ENCODE peak calls at places on chromosomes 2 and 18, in six cellular contexts. One of them, this sample, is unnamed.

GRCh38 chr2:234672498-234673150 is 175.7 kb upstream of the ARL4C start:
- DNase-seq in Right ventricle myocardium superior: no peak
- DNase-seq in CD4-positive, alpha-beta memory T cell: no peak
- DNase-seq in Ammon's horn: no peak
- DNase-seq in heart right ventricle: no peak
- DNase-seq in activated T-cell treated with anti-CD3 and anti-CD28 coated beads, Interleukin-2, amount 50 U/mL, for 4 hours: no peak
- DNase-seq in this sample: no peak

GRCh38 chr2:42953216-42953615 is 160.8 kb upstream of the HAAO start:
- DNase-seq in Right ventricle myocardium superior: no peak
- DNase-seq in CD4-positive, alpha-beta memory T cell: no peak
- DNase-seq in Ammon's horn: no peak
- DNase-seq in heart right ventricle: no peak
- DNase-seq in activated T-cell treated with anti-CD3 and anti-CD28 coated beads, Interleukin-2, amount 50 U/mL, for 4 hours: no peak
- DNase-seq in this sample: no peak

GRCh38 chr2:75557474-75558131 is 3.1 kb downstream of the EVA1A start:
- DNase-seq in Right ventricle myocardium superior: no peak
- DNase-seq in CD4-positive, alpha-beta memory T cell: no peak
- DNase-seq in Ammon's horn: no peak
- DNase-seq in heart right ventricle: no peak
- DNase-seq in activated T-cell treated with anti-CD3 and anti-CD28 coated beads, Interleukin-2, amount 50 U/mL, for 4 hours: no peak
- DNase-seq in this sample: no peak

GRCh38 chr2:234953116-234954031 is 1.6 kb downstream of the SH3BP4 start:
- DNase-seq in Right ventricle myocardium superior: no peak
- DNase-seq in CD4-positive, alpha-beta memory T cell: no peak
- DNase-seq in Ammon's horn: no peak
- DNase-seq in heart right ventricle: no peak
- DNase-seq in activated T-cell treated with anti-CD3 and anti-CD28 coated beads, Interleukin-2, amount 50 U/mL, for 4 hours: no peak
- DNase-seq in this sample: peak

GRCh38 chr2:198135481-198135934 is 331.1 kb downstream of the PLCL1 start:
- DNase-seq in Right ventricle myocardium superior: no peak
- DNase-seq in CD4-positive, alpha-beta memory T cell: no peak
- DNase-seq in Ammon's horn: peak
- DNase-seq in heart right ventricle: no peak
- DNase-seq in activated T-cell treated with anti-CD3 and anti-CD28 coated beads, Interleukin-2, amount 50 U/mL, for 4 hours: no peak
- DNase-seq in this sample: no peak

GRCh38 chr2:84886791-84887190 is 5.9 kb upstream of the TRABD2A start:
- DNase-seq in Right ventricle myocardium superior: no peak
- DNase-seq in CD4-positive, alpha-beta memory T cell: no peak
- DNase-seq in Ammon's horn: no peak
- DNase-seq in heart right ventricle: no peak
- DNase-seq in activated T-cell treated with anti-CD3 and anti-CD28 coated beads, Interleukin-2, amount 50 U/mL, for 4 hours: no peak
- DNase-seq in this sample: no peak

GRCh38 chr2:166127217-166128155 is at the start of gene SCN1A:
- DNase-seq in Right ventricle myocardium superior: no peak
- DNase-seq in CD4-positive, alpha-beta memory T cell: no peak
- DNase-seq in Ammon's horn: peak
- DNase-seq in heart right ventricle: no peak
- DNase-seq in activated T-cell treated with anti-CD3 and anti-CD28 coated beads, Interleukin-2, amount 50 U/mL, for 4 hours: no peak
- DNase-seq in this sample: no peak

GRCh38 chr2:160465406-160465805 is 28.2 kb downstream of the RBMS1 start:
- DNase-seq in Right ventricle myocardium superior: no peak
- DNase-seq in CD4-positive, alpha-beta memory T cell: no peak
- DNase-seq in Ammon's horn: no peak
- DNase-seq in heart right ventricle: no peak
- DNase-seq in activated T-cell treated with anti-CD3 and anti-CD28 coated beads, Interleukin-2, amount 50 U/mL, for 4 hours: no peak
- DNase-seq in this sample: no peak

GRCh38 chr2:159409116-159409800 is 122.8 kb upstream of the WDSUB1 start:
- DNase-seq in Right ventricle myocardium superior: no peak
- DNase-seq in CD4-positive, alpha-beta memory T cell: no peak
- DNase-seq in Ammon's horn: no peak
- DNase-seq in heart right ventricle: no peak
- DNase-seq in activated T-cell treated with anti-CD3 and anti-CD28 coated beads, Interleukin-2, amount 50 U/mL, for 4 hours: no peak
- DNase-seq in this sample: no peak

GRCh38 chr2:241894056-241894641 is 24.6 kb downstream of the RTP5 start:
- DNase-seq in Right ventricle myocardium superior: no peak
- DNase-seq in CD4-positive, alpha-beta memory T cell: peak
- DNase-seq in Ammon's horn: no peak
- DNase-seq in heart right ventricle: no peak
- DNase-seq in activated T-cell treated with anti-CD3 and anti-CD28 coated beads, Interleukin-2, amount 50 U/mL, for 4 hours: peak
- DNase-seq in this sample: peak

GRCh38 chr2:174259981-174260380 is 11.6 kb upstream of the OLA1 start:
- DNase-seq in Right ventricle myocardium superior: no peak
- DNase-seq in CD4-positive, alpha-beta memory T cell: no peak
- DNase-seq in Ammon's horn: no peak
- DNase-seq in heart right ventricle: no peak
- DNase-seq in activated T-cell treated with anti-CD3 and anti-CD28 coated beads, Interleukin-2, amount 50 U/mL, for 4 hours: no peak
- DNase-seq in this sample: no peak

GRCh38 chr18:48137354-48138208 is 207.1 kb upstream of the SMAD2 start:
- DNase-seq in Right ventricle myocardium superior: no peak
- DNase-seq in CD4-positive, alpha-beta memory T cell: no peak
- DNase-seq in Ammon's horn: no peak
- DNase-seq in heart right ventricle: no peak
- DNase-seq in activated T-cell treated with anti-CD3 and anti-CD28 coated beads, Interleukin-2, amount 50 U/mL, for 4 hours: no peak
- DNase-seq in this sample: no peak

GRCh38 chr2:27509326-27509725 is 12.7 kb downstream of the GCKR start:
- DNase-seq in Right ventricle myocardium superior: no peak
- DNase-seq in CD4-positive, alpha-beta memory T cell: no peak
- DNase-seq in Ammon's horn: no peak
- DNase-seq in heart right ventricle: no peak
- DNase-seq in activated T-cell treated with anti-CD3 and anti-CD28 coated beads, Interleukin-2, amount 50 U/mL, for 4 hours: no peak
- DNase-seq in this sample: no peak

GRCh38 chr2:143705108-143705686 is 576.0 kb downstream of the ARHGAP15 start:
- DNase-seq in Right ventricle myocardium superior: no peak
- DNase-seq in CD4-positive, alpha-beta memory T cell: no peak
- DNase-seq in Ammon's horn: no peak
- DNase-seq in heart right ventricle: no peak
- DNase-seq in activated T-cell treated with anti-CD3 and anti-CD28 coated beads, Interleukin-2, amount 50 U/mL, for 4 hours: no peak
- DNase-seq in this sample: no peak

GRCh38 chr2:98932778-98933343 is 3.2 kb downstream of the CRACDL start:
- DNase-seq in Right ventricle myocardium superior: no peak
- DNase-seq in CD4-positive, alpha-beta memory T cell: no peak
- DNase-seq in Ammon's horn: no peak
- DNase-seq in heart right ventricle: no peak
- DNase-seq in activated T-cell treated with anti-CD3 and anti-CD28 coated beads, Interleukin-2, amount 50 U/mL, for 4 hours: no peak
- DNase-seq in this sample: no peak

GRCh38 chr2:134282638-134283400 is 28.9 kb downstream of the MGAT5 start:
- DNase-seq in Right ventricle myocardium superior: no peak
- DNase-seq in CD4-positive, alpha-beta memory T cell: peak
- DNase-seq in Ammon's horn: no peak
- DNase-seq in heart right ventricle: no peak
- DNase-seq in activated T-cell treated with anti-CD3 and anti-CD28 coated beads, Interleukin-2, amount 50 U/mL, for 4 hours: no peak
- DNase-seq in this sample: no peak

GRCh38 chr2:221969087-221969829 is 329.5 kb downstream of the PAX3 start:
- DNase-seq in Right ventricle myocardium superior: no peak
- DNase-seq in CD4-positive, alpha-beta memory T cell: no peak
- DNase-seq in Ammon's horn: peak
- DNase-seq in heart right ventricle: no peak
- DNase-seq in activated T-cell treated with anti-CD3 and anti-CD28 coated beads, Interleukin-2, amount 50 U/mL, for 4 hours: no peak
- DNase-seq in this sample: no peak

GRCh38 chr2:233588410-233588809 is 21.8 kb upstream of the USP40 start:
- DNase-seq in Right ventricle myocardium superior: no peak
- DNase-seq in CD4-positive, alpha-beta memory T cell: no peak
- DNase-seq in Ammon's horn: no peak
- DNase-seq in heart right ventricle: no peak
- DNase-seq in activated T-cell treated with anti-CD3 and anti-CD28 coated beads, Interleukin-2, amount 50 U/mL, for 4 hours: no peak
- DNase-seq in this sample: no peak

GRCh38 chr18:63930774-63931354 is 18.2 kb upstream of the HMSD start:
- DNase-seq in Right ventricle myocardium superior: no peak
- DNase-seq in CD4-positive, alpha-beta memory T cell: no peak
- DNase-seq in Ammon's horn: no peak
- DNase-seq in heart right ventricle: no peak
- DNase-seq in activated T-cell treated with anti-CD3 and anti-CD28 coated beads, Interleukin-2, amount 50 U/mL, for 4 hours: no peak
- DNase-seq in this sample: no peak

GRCh38 chr2:39620067-39620466 is 45.6 kb upstream of the TMEM178A start:
- DNase-seq in Right ventricle myocardium superior: peak
- DNase-seq in CD4-positive, alpha-beta memory T cell: no peak
- DNase-seq in Ammon's horn: peak
- DNase-seq in heart right ventricle: peak
- DNase-seq in activated T-cell treated with anti-CD3 and anti-CD28 coated beads, Interleukin-2, amount 50 U/mL, for 4 hours: no peak
- DNase-seq in this sample: no peak

GRCh38 chr2:181411105-181411849 is 45.9 kb upstream of the ITGA4 start:
- DNase-seq in Right ventricle myocardium superior: no peak
- DNase-seq in CD4-positive, alpha-beta memory T cell: no peak
- DNase-seq in Ammon's horn: no peak
- DNase-seq in heart right ventricle: peak
- DNase-seq in activated T-cell treated with anti-CD3 and anti-CD28 coated beads, Interleukin-2, amount 50 U/mL, for 4 hours: no peak
- DNase-seq in this sample: peak

This sample was measured in kidney.